ENCODE peak calls at places on chromosomes 7 and 10, in seven cellular contexts. One of them, this sample, is unnamed.
A peak's percentile ranks its signal among the peaks of the same experiment; 100 is the strongest.

GRCh38 chr7:158257516-158258410 is 329.9 kb downstream of the PTPRN2 start:
- DNase-seq in left lung: peak; percentile 79
- DNase-seq in HCT116: no peak
- DNase-seq in GM23338: no peak
- DNase-seq in keratinocyte: no peak
- DNase-seq in uterus: no peak
- DNase-seq in K562: no peak
- DNase-seq in this sample: no peak

GRCh38 chr7:151786241-151786640 is 90.7 kb downstream of the PRKAG2 start:
- DNase-seq in left lung: peak; percentile 66
- DNase-seq in HCT116: no peak
- DNase-seq in GM23338: no peak
- DNase-seq in keratinocyte: no peak
- DNase-seq in uterus: no peak
- DNase-seq in K562: no peak
- DNase-seq in this sample: no peak

GRCh38 chr7:51187941-51188340 is 128.7 kb downstream of the COBL start:
- DNase-seq in left lung: no peak
- DNase-seq in HCT116: no peak
- DNase-seq in GM23338: peak; percentile 92
- DNase-seq in keratinocyte: no peak
- DNase-seq in uterus: no peak
- DNase-seq in K562: peak; percentile 49
- DNase-seq in this sample: peak; percentile 22

GRCh38 chr7:107044347-107045194 is at the start of gene PRKAR2B:
- DNase-seq in left lung: peak; percentile 87
- DNase-seq in HCT116: peak; percentile 27
- DNase-seq in GM23338: peak; percentile 90
- DNase-seq in keratinocyte: no peak
- DNase-seq in uterus: peak; percentile 85
- DNase-seq in K562: peak; percentile 98
- DNase-seq in this sample: peak; percentile 73

GRCh38 chr7:54643064-54643463 is 100.9 kb downstream of the VSTM2A start:
- DNase-seq in left lung: no peak
- DNase-seq in HCT116: no peak
- DNase-seq in GM23338: peak; percentile 14
- DNase-seq in keratinocyte: no peak
- DNase-seq in uterus: no peak
- DNase-seq in K562: no peak
- DNase-seq in this sample: no peak

GRCh38 chr7:100921039-100921438 is 25.4 kb upstream of the ACHE start:
- DNase-seq in left lung: no peak
- DNase-seq in HCT116: no peak
- DNase-seq in GM23338: no peak
- DNase-seq in keratinocyte: no peak
- DNase-seq in uterus: no peak
- DNase-seq in K562: no peak
- DNase-seq in this sample: no peak

GRCh38 chr7:122790132-122790531 is 87.4 kb upstream of the RNF148 start:
- DNase-seq in left lung: no peak
- DNase-seq in HCT116: no peak
- DNase-seq in GM23338: no peak
- DNase-seq in keratinocyte: no peak
- DNase-seq in uterus: no peak
- DNase-seq in K562: no peak
- DNase-seq in this sample: no peak

GRCh38 chr10:78960316-78960800 is 108.4 kb upstream of the ZMIZ1 start:
- DNase-seq in left lung: no peak
- DNase-seq in HCT116: no peak
- DNase-seq in GM23338: no peak
- DNase-seq in keratinocyte: peak; percentile 89
- DNase-seq in uterus: peak; percentile 77
- DNase-seq in K562: no peak
- DNase-seq in this sample: peak; percentile 79

GRCh38 chr10:42783181-42783549 is 570 bp downstream of the BMS1 start:
- DNase-seq in left lung: no peak
- DNase-seq in HCT116: no peak
- DNase-seq in GM23338: no peak
- DNase-seq in keratinocyte: no peak
- DNase-seq in uterus: no peak
- DNase-seq in K562: peak; percentile 31
- DNase-seq in this sample: peak; percentile 23

GRCh38 chr10:22690614-22691431 is 23.6 kb downstream of the PIP4K2A start:
- DNase-seq in left lung: no peak
- DNase-seq in HCT116: no peak
- DNase-seq in GM23338: peak; percentile 64
- DNase-seq in keratinocyte: no peak
- DNase-seq in uterus: no peak
- DNase-seq in K562: no peak
- DNase-seq in this sample: no peak

GRCh38 chr7:141915565-141915964 is 634 bp upstream of the OR9A4 start:
- DNase-seq in left lung: no peak
- DNase-seq in HCT116: no peak
- DNase-seq in GM23338: peak; percentile 12
- DNase-seq in keratinocyte: peak; percentile 76
- DNase-seq in uterus: no peak
- DNase-seq in K562: no peak
- DNase-seq in this sample: peak; percentile 60

GRCh38 chr10:20181408-20181807 is 365.2 kb downstream of the PLXDC2 start:
- DNase-seq in left lung: no peak
- DNase-seq in HCT116: no peak
- DNase-seq in GM23338: peak; percentile 14
- DNase-seq in keratinocyte: no peak
- DNase-seq in uterus: no peak
- DNase-seq in K562: no peak
- DNase-seq in this sample: no peak

GRCh38 chr7:63900394-63901203 is 98.0 kb upstream of the ZNF722 start:
- DNase-seq in left lung: peak; percentile 92
- DNase-seq in HCT116: no peak
- DNase-seq in GM23338: no peak
- DNase-seq in keratinocyte: no peak
- DNase-seq in uterus: peak; percentile 94
- DNase-seq in K562: peak; percentile 42
- DNase-seq in this sample: peak; percentile 97

GRCh38 chr10:71064413-71065118 is 147.8 kb upstream of the UNC5B start:
- DNase-seq in left lung: no peak
- DNase-seq in HCT116: no peak
- DNase-seq in GM23338: peak; percentile 43
- DNase-seq in keratinocyte: no peak
- DNase-seq in uterus: no peak
- DNase-seq in K562: no peak
- DNase-seq in this sample: no peak

GRCh38 chr7:82841828-82842227 is 320.9 kb downstream of the PCLO start:
- DNase-seq in left lung: no peak
- DNase-seq in HCT116: no peak
- DNase-seq in GM23338: no peak
- DNase-seq in keratinocyte: no peak
- DNase-seq in uterus: no peak
- DNase-seq in K562: no peak
- DNase-seq in this sample: no peak

GRCh38 chr10:124417846-124418725 is 637 bp downstream of the OAT start:
- DNase-seq in left lung: peak; percentile 89
- DNase-seq in HCT116: no peak
- DNase-seq in GM23338: peak; percentile 65
- DNase-seq in keratinocyte: no peak
- DNase-seq in uterus: peak; percentile 55
- DNase-seq in K562: peak; percentile 42
- DNase-seq in this sample: peak; percentile 48

GRCh38 chr7:74633451-74633921 is 24.0 kb upstream of the GTF2I start:
- DNase-seq in left lung: no peak
- DNase-seq in HCT116: no peak
- DNase-seq in GM23338: no peak
- DNase-seq in keratinocyte: no peak
- DNase-seq in uterus: no peak
- DNase-seq in K562: peak; percentile 70
- DNase-seq in this sample: no peak

GRCh38 chr10:2278391-2278790 is 541.1 kb upstream of the ADARB2 start:
- DNase-seq in left lung: no peak
- DNase-seq in HCT116: no peak
- DNase-seq in GM23338: no peak
- DNase-seq in keratinocyte: no peak
- DNase-seq in uterus: no peak
- DNase-seq in K562: no peak
- DNase-seq in this sample: no peak

GRCh38 chr10:124145109-124145860 is 51.9 kb upstream of the CHST15 start:
- DNase-seq in left lung: peak; percentile 88
- DNase-seq in HCT116: no peak
- DNase-seq in GM23338: no peak
- DNase-seq in keratinocyte: no peak
- DNase-seq in uterus: no peak
- DNase-seq in K562: no peak
- DNase-seq in this sample: peak; percentile 37

GRCh38 chr7:27128776-27129728 is 1.5 kb downstream of the HOXA4 start:
- DNase-seq in left lung: no peak
- DNase-seq in HCT116: no peak
- DNase-seq in GM23338: no peak
- DNase-seq in keratinocyte: no peak
- DNase-seq in uterus: no peak
- DNase-seq in K562: no peak
- DNase-seq in this sample: no peak

GRCh38 chr7:87851242-87851641 is 24.9 kb downstream of the SLC25A40 start:
- DNase-seq in left lung: no peak
- DNase-seq in HCT116: no peak
- DNase-seq in GM23338: no peak
- DNase-seq in keratinocyte: no peak
- DNase-seq in uterus: no peak
- DNase-seq in K562: no peak
- DNase-seq in this sample: no peak

GRCh38 chr10:116889066-116889465 is 39.8 kb downstream of the ENO4 start:
- DNase-seq in left lung: no peak
- DNase-seq in HCT116: no peak
- DNase-seq in GM23338: no peak
- DNase-seq in keratinocyte: no peak
- DNase-seq in uterus: no peak
- DNase-seq in K562: no peak
- DNase-seq in this sample: no peak
- H3K27ac ChIP-seq in left lung: no peak overlapping the region
- H3K27ac ChIP-seq in HCT116: peak overlapping the region; percentile 36
- H3K27ac ChIP-seq in GM23338: no peak overlapping the region
- H3K27ac ChIP-seq in keratinocyte: peak overlapping the region; percentile 66
- H3K27ac ChIP-seq in uterus: no peak overlapping the region
- H3K27ac ChIP-seq in K562: no peak overlapping the region
- H3K27ac ChIP-seq in this sample: peak overlapping the region; percentile 35

DNA sequence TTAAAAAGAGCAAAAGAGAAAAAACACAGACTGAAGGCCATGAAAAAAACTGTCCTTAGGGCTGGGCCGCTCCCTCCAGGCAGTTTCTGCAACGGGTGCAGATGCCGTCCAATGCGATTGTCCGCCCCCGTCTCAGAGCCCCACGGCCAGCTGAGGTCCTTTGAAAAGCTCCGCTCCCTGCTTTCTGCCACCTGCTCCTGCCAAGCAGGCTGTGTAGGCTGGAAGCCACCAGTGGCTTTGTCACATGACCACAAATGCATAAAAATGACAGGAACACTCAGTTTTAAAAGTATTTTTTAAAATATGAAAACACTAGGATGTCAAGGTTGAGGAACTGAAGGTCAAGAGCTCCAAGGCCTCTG is 71.7 kb downstream of the AMZ1 start:
- DNase-seq in left lung: no peak
- DNase-seq in HCT116: no peak
- DNase-seq in GM23338: no peak
- DNase-seq in keratinocyte: no peak
- DNase-seq in uterus: no peak
- DNase-seq in K562: no peak
- DNase-seq in this sample: no peak
- H3K4me3 ChIP-seq in left lung: no peak overlapping the region
- H3K4me3 ChIP-seq in HCT116: no peak overlapping the region
- H3K4me3 ChIP-seq in GM23338: no peak overlapping the region
- H3K4me3 ChIP-seq in keratinocyte: no peak overlapping the region
- H3K4me3 ChIP-seq in uterus: no peak overlapping the region
- H3K4me3 ChIP-seq in K562: no peak overlapping the region
- H3K4me3 ChIP-seq in this sample: no peak overlapping the region

GRCh38 chr10:94005050-94005449 is 11.3 kb downstream of the PLCE1 start:
- DNase-seq in left lung: no peak
- DNase-seq in HCT116: no peak
- DNase-seq in GM23338: no peak
- DNase-seq in keratinocyte: no peak
- DNase-seq in uterus: no peak
- DNase-seq in K562: no peak
- DNase-seq in this sample: no peak

GRCh38 chr10:94002156-94002555 is 8.4 kb downstream of the PLCE1 start:
- DNase-seq in left lung: no peak
- DNase-seq in HCT116: no peak
- DNase-seq in GM23338: no peak
- DNase-seq in keratinocyte: no peak
- DNase-seq in uterus: no peak
- DNase-seq in K562: no peak
- DNase-seq in this sample: no peak

GRCh38 chr10:94000638-94001420 is 7.1 kb downstream of the PLCE1 start:
- DNase-seq in left lung: no peak
- DNase-seq in HCT116: no peak
- DNase-seq in GM23338: no peak
- DNase-seq in keratinocyte: no peak
- DNase-seq in uterus: no peak
- DNase-seq in K562: no peak
- DNase-seq in this sample: no peak

GRCh38 chr10:94006591-94007550 is 13.1 kb downstream of the PLCE1 start:
- DNase-seq in left lung: no peak
- DNase-seq in HCT116: no peak
- DNase-seq in GM23338: no peak
- DNase-seq in keratinocyte: no peak
- DNase-seq in uterus: no peak
- DNase-seq in K562: peak; percentile 8
- DNase-seq in this sample: peak; percentile 69

DNA sequence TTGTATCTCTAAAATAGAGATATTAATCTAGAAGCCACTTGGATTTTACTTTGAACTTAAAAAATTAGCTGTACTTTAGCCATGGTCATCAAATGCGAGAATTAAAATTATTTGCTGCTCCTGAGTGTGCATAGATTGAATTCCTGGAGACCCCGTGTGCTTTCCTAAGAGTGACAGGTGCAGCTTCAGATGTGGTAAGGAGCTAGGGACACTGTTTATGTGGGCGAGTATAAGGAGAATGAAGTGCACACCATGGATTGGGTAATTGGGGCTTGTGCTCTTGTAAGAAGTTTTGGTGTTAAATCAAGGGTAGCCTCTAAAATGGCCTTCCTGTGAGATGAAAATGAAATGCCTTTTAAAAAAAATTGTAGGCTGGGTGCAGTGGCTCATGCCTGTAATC is 9.8 kb downstream of the PLCE1 start:
- DNase-seq in left lung: no peak
- DNase-seq in HCT116: no peak
- DNase-seq in GM23338: no peak
- DNase-seq in keratinocyte: no peak
- DNase-seq in uterus: no peak
- DNase-seq in K562: no peak
- DNase-seq in this sample: no peak
- H3K4me1 ChIP-seq in left lung: peaks cover 11% of the 10 kb centered on the region
- H3K4me1 ChIP-seq in HCT116: no peaks in the 10 kb centered on the region
- H3K4me1 ChIP-seq in GM23338: peaks cover 3% of the 10 kb centered on the region
- H3K4me1 ChIP-seq in keratinocyte: no peaks in the 10 kb centered on the region
- H3K4me1 ChIP-seq in uterus: no peaks in the 10 kb centered on the region
- H3K4me1 ChIP-seq in K562: no peaks in the 10 kb centered on the region
- H3K4me1 ChIP-seq in this sample: peaks cover 36% of the 10 kb centered on the region

DNA sequence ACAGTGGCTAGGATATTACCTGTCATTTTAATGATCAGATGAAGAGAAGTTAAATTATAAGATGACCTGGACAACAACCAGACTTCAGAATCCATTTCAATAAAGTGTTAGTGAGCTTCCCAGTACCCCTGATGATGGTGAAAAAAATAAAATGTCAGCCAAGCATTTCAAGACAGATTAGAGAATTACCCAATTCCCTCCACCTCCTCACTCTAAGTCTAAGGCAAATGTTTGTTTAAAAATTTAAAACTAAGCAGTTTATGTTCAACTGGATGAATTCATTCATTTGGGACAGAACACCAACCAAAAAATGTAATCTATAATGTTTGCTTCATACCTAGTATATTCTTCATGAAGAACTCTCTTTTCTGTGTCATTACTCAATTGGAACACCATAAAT is 325.8 kb upstream of the BMPER start:
- DNase-seq in left lung: no peak
- DNase-seq in HCT116: no peak
- DNase-seq in GM23338: no peak
- DNase-seq in keratinocyte: no peak
- DNase-seq in uterus: no peak
- DNase-seq in K562: no peak
- DNase-seq in this sample: no peak
- H3K27ac ChIP-seq in left lung: no peak overlapping the region
- H3K27ac ChIP-seq in HCT116: no peak overlapping the region
- H3K27ac ChIP-seq in GM23338: no peak overlapping the region
- H3K27ac ChIP-seq in keratinocyte: no peak overlapping the region
- H3K27ac ChIP-seq in uterus: no peak overlapping the region
- H3K27ac ChIP-seq in K562: no peak overlapping the region
- H3K27ac ChIP-seq in this sample: no peak overlapping the region